ENCODE peak calls at places on chromosomes 13 and 19, in seven cellular contexts. R, Y, U, H, E, I and O are unnamed samples.

GRCh38 chr13:113981201-113981605 is 7.3 kb upstream of the C13orf46 start:
- DNase-seq in R (no peak), Y (no peak), U (no peak), H (no peak), E (peak), I (peak), O (no peak)

GRCh38 chr13:39768962-39769361 is 113.5 kb downstream of the COG6 start:
- DNase-seq in R (no peak), Y (no peak), U (no peak), H (no peak), E (no peak), I (no peak), O (no peak)

GRCh38 chr13:106118050-106118449 is 417.4 kb downstream of the EFNB2 start:
- DNase-seq in R (no peak), Y (no peak), U (no peak), H (no peak), E (no peak), I (no peak), O (no peak)

GRCh38 chr19:17194608-17195007 is 20.5 kb upstream of the USE1 start:
- DNase-seq in R (no peak), Y (no peak), U (no peak), H (no peak), E (peak), I (no peak), O (no peak)

GRCh38 chr19:9406798-9407352 is 28.5 kb downstream of the ZNF266 start:
- DNase-seq in R (peak), Y (peak), U (no peak), H (peak), E (peak), I (peak), O (peak)

GRCh38 chr19:3137139-3137538 is 1.3 kb downstream of the GNA15 start:
- DNase-seq in R (no peak), Y (no peak), U (no peak), H (no peak), E (no peak), I (no peak), O (peak)

GRCh38 chr13:56317839-56318238 is 822.9 kb upstream of the PRR20A start:
- DNase-seq in R (no peak), Y (no peak), U (no peak), H (no peak), E (no peak), I (no peak), O (no peak)

GRCh38 chr19:7349961-7350711 is 1.4 kb downstream of the ARHGEF18 start:
- DNase-seq in R (no peak), Y (no peak), U (no peak), H (no peak), E (no peak), I (no peak), O (no peak)